ENCODE peak calls at places on chromosomes 12 and 14, in nine cellular contexts. One of them, this sample, is unnamed.

GRCh38 chr12:6089041-6089823 is 35.2 kb downstream of the VWF start:
- DNase-seq in stimulated activated naive CD4-positive, alpha-beta T cell: no peak
- DNase-seq in AG09309: no peak
- DNase-seq in GM04503: no peak
- DNase-seq in type B pancreatic cell: no peak
- DNase-seq in T-helper 1 cell: no peak
- DNase-seq in activated CD4-positive, alpha-beta T cell treated with anti-CD3 and anti-CD28 coated beads for 36 hours: no peak
- DNase-seq in activated T-cell treated with anti-CD3 and anti-CD28 coated beads for 24 hours: no peak
- DNase-seq in AG09319: no peak
- DNase-seq in this sample: no peak

GRCh38 chr12:34396006-34396860 is 373.9 kb downstream of the ALG10 start:
- DNase-seq in stimulated activated naive CD4-positive, alpha-beta T cell: no peak
- DNase-seq in AG09309: no peak
- DNase-seq in GM04503: no peak
- DNase-seq in type B pancreatic cell: peak; percentile 47
- DNase-seq in T-helper 1 cell: no peak
- DNase-seq in activated CD4-positive, alpha-beta T cell treated with anti-CD3 and anti-CD28 coated beads for 36 hours: peak; percentile 2
- DNase-seq in activated T-cell treated with anti-CD3 and anti-CD28 coated beads for 24 hours: no peak
- DNase-seq in AG09319: no peak
- DNase-seq in this sample: no peak

GRCh38 chr12:19898009-19898408 is 458.7 kb downstream of the AEBP2 start:
- DNase-seq in stimulated activated naive CD4-positive, alpha-beta T cell: no peak
- DNase-seq in AG09309: no peak
- DNase-seq in GM04503: no peak
- DNase-seq in type B pancreatic cell: no peak
- DNase-seq in T-helper 1 cell: no peak
- DNase-seq in activated CD4-positive, alpha-beta T cell treated with anti-CD3 and anti-CD28 coated beads for 36 hours: no peak
- DNase-seq in activated T-cell treated with anti-CD3 and anti-CD28 coated beads for 24 hours: no peak
- DNase-seq in AG09319: no peak
- DNase-seq in this sample: no peak

GRCh38 chr14:105087963-105088811 is 23.0 kb upstream of the GPR132 start:
- DNase-seq in stimulated activated naive CD4-positive, alpha-beta T cell: no peak
- DNase-seq in AG09309: no peak
- DNase-seq in GM04503: no peak
- DNase-seq in type B pancreatic cell: no peak
- DNase-seq in T-helper 1 cell: no peak
- DNase-seq in activated CD4-positive, alpha-beta T cell treated with anti-CD3 and anti-CD28 coated beads for 36 hours: no peak
- DNase-seq in activated T-cell treated with anti-CD3 and anti-CD28 coated beads for 24 hours: no peak
- DNase-seq in AG09319: no peak
- DNase-seq in this sample: no peak

GRCh38 chr12:118189761-118190181 is 53.8 kb downstream of the PEBP1 start:
- DNase-seq in stimulated activated naive CD4-positive, alpha-beta T cell: no peak
- DNase-seq in AG09309: no peak
- DNase-seq in GM04503: no peak
- DNase-seq in type B pancreatic cell: no peak
- DNase-seq in T-helper 1 cell: no peak
- DNase-seq in activated CD4-positive, alpha-beta T cell treated with anti-CD3 and anti-CD28 coated beads for 36 hours: no peak
- DNase-seq in activated T-cell treated with anti-CD3 and anti-CD28 coated beads for 24 hours: no peak
- DNase-seq in AG09319: no peak
- DNase-seq in this sample: peak; percentile 66

GRCh38 chr12:122138616-122139015 is 35.4 kb downstream of the IL31 start:
- DNase-seq in stimulated activated naive CD4-positive, alpha-beta T cell: no peak
- DNase-seq in AG09309: no peak
- DNase-seq in GM04503: no peak
- DNase-seq in type B pancreatic cell: no peak
- DNase-seq in T-helper 1 cell: no peak
- DNase-seq in activated CD4-positive, alpha-beta T cell treated with anti-CD3 and anti-CD28 coated beads for 36 hours: no peak
- DNase-seq in activated T-cell treated with anti-CD3 and anti-CD28 coated beads for 24 hours: no peak
- DNase-seq in AG09319: no peak
- DNase-seq in this sample: no peak

GRCh38 chr12:5507536-5507935 is 75.6 kb downstream of the NTF3 start:
- DNase-seq in stimulated activated naive CD4-positive, alpha-beta T cell: no peak
- DNase-seq in AG09309: no peak
- DNase-seq in GM04503: no peak
- DNase-seq in type B pancreatic cell: no peak
- DNase-seq in T-helper 1 cell: no peak
- DNase-seq in activated CD4-positive, alpha-beta T cell treated with anti-CD3 and anti-CD28 coated beads for 36 hours: no peak
- DNase-seq in activated T-cell treated with anti-CD3 and anti-CD28 coated beads for 24 hours: no peak
- DNase-seq in AG09319: no peak
- DNase-seq in this sample: no peak

GRCh38 chr12:132218915-132219314 is 74.7 kb downstream of the NOC4L start:
- DNase-seq in stimulated activated naive CD4-positive, alpha-beta T cell: peak; percentile 38
- DNase-seq in AG09309: no peak
- DNase-seq in GM04503: no peak
- DNase-seq in type B pancreatic cell: no peak
- DNase-seq in T-helper 1 cell: no peak
- DNase-seq in activated CD4-positive, alpha-beta T cell treated with anti-CD3 and anti-CD28 coated beads for 36 hours: peak; percentile 59
- DNase-seq in activated T-cell treated with anti-CD3 and anti-CD28 coated beads for 24 hours: no peak
- DNase-seq in AG09319: no peak
- DNase-seq in this sample: no peak

GRCh38 chr14:105299654-105300541 is 903 bp downstream of the BRF1 start:
- DNase-seq in stimulated activated naive CD4-positive, alpha-beta T cell: no peak
- DNase-seq in AG09309: no peak
- DNase-seq in GM04503: no peak
- DNase-seq in type B pancreatic cell: no peak
- DNase-seq in T-helper 1 cell: peak; percentile 26
- DNase-seq in activated CD4-positive, alpha-beta T cell treated with anti-CD3 and anti-CD28 coated beads for 36 hours: peak; percentile 52
- DNase-seq in activated T-cell treated with anti-CD3 and anti-CD28 coated beads for 24 hours: no peak
- DNase-seq in AG09319: no peak
- DNase-seq in this sample: no peak

GRCh38 chr14:27242874-27243273 is 645.0 kb upstream of the NOVA1 start:
- DNase-seq in stimulated activated naive CD4-positive, alpha-beta T cell: no peak
- DNase-seq in AG09309: no peak
- DNase-seq in GM04503: no peak
- DNase-seq in type B pancreatic cell: no peak
- DNase-seq in T-helper 1 cell: no peak
- DNase-seq in activated CD4-positive, alpha-beta T cell treated with anti-CD3 and anti-CD28 coated beads for 36 hours: no peak
- DNase-seq in activated T-cell treated with anti-CD3 and anti-CD28 coated beads for 24 hours: no peak
- DNase-seq in AG09319: no peak
- DNase-seq in this sample: no peak

GRCh38 chr12:62113366-62114011 is 146.7 kb upstream of the USP15 start:
- DNase-seq in stimulated activated naive CD4-positive, alpha-beta T cell: no peak
- DNase-seq in AG09309: no peak
- DNase-seq in GM04503: no peak
- DNase-seq in type B pancreatic cell: no peak
- DNase-seq in T-helper 1 cell: no peak
- DNase-seq in activated CD4-positive, alpha-beta T cell treated with anti-CD3 and anti-CD28 coated beads for 36 hours: no peak
- DNase-seq in activated T-cell treated with anti-CD3 and anti-CD28 coated beads for 24 hours: no peak
- DNase-seq in AG09319: no peak
- DNase-seq in this sample: no peak

GRCh38 chr14:54762296-54762695 is 140.3 kb downstream of the GCH1 start:
- DNase-seq in stimulated activated naive CD4-positive, alpha-beta T cell: no peak
- DNase-seq in AG09309: no peak
- DNase-seq in GM04503: no peak
- DNase-seq in type B pancreatic cell: no peak
- DNase-seq in T-helper 1 cell: no peak
- DNase-seq in activated CD4-positive, alpha-beta T cell treated with anti-CD3 and anti-CD28 coated beads for 36 hours: no peak
- DNase-seq in activated T-cell treated with anti-CD3 and anti-CD28 coated beads for 24 hours: no peak
- DNase-seq in AG09319: no peak
- DNase-seq in this sample: no peak

GRCh38 chr14:105067140-105067968 is 2.1 kb upstream of the GPR132 start:
- DNase-seq in stimulated activated naive CD4-positive, alpha-beta T cell: peak; percentile 32
- DNase-seq in AG09309: no peak
- DNase-seq in GM04503: no peak
- DNase-seq in type B pancreatic cell: no peak
- DNase-seq in T-helper 1 cell: peak; percentile 71
- DNase-seq in activated CD4-positive, alpha-beta T cell treated with anti-CD3 and anti-CD28 coated beads for 36 hours: peak; percentile 85
- DNase-seq in activated T-cell treated with anti-CD3 and anti-CD28 coated beads for 24 hours: peak; percentile 66
- DNase-seq in AG09319: no peak
- DNase-seq in this sample: no peak

GRCh38 chr14:67766035-67766680 is 50.2 kb downstream of the ZFYVE26 start:
- DNase-seq in stimulated activated naive CD4-positive, alpha-beta T cell: no peak
- DNase-seq in AG09309: no peak
- DNase-seq in GM04503: no peak
- DNase-seq in type B pancreatic cell: no peak
- DNase-seq in T-helper 1 cell: no peak
- DNase-seq in activated CD4-positive, alpha-beta T cell treated with anti-CD3 and anti-CD28 coated beads for 36 hours: no peak
- DNase-seq in activated T-cell treated with anti-CD3 and anti-CD28 coated beads for 24 hours: no peak
- DNase-seq in AG09319: no peak
- DNase-seq in this sample: no peak

GRCh38 chr12:58833844-58834243 is 86.5 kb downstream of the LRIG3 start:
- DNase-seq in stimulated activated naive CD4-positive, alpha-beta T cell: no peak
- DNase-seq in AG09309: no peak
- DNase-seq in GM04503: no peak
- DNase-seq in type B pancreatic cell: no peak
- DNase-seq in T-helper 1 cell: no peak
- DNase-seq in activated CD4-positive, alpha-beta T cell treated with anti-CD3 and anti-CD28 coated beads for 36 hours: no peak
- DNase-seq in activated T-cell treated with anti-CD3 and anti-CD28 coated beads for 24 hours: no peak
- DNase-seq in AG09319: no peak
- DNase-seq in this sample: no peak

GRCh38 chr14:102020058-102020971 is 55.9 kb downstream of the DYNC1H1 start:
- DNase-seq in stimulated activated naive CD4-positive, alpha-beta T cell: peak; percentile 3
- DNase-seq in AG09309: peak; percentile 57
- DNase-seq in GM04503: peak; percentile 57
- DNase-seq in type B pancreatic cell: no peak
- DNase-seq in T-helper 1 cell: peak; percentile 81
- DNase-seq in activated CD4-positive, alpha-beta T cell treated with anti-CD3 and anti-CD28 coated beads for 36 hours: peak; percentile 79
- DNase-seq in activated T-cell treated with anti-CD3 and anti-CD28 coated beads for 24 hours: peak; percentile 34
- DNase-seq in AG09319: peak; percentile 38
- DNase-seq in this sample: peak; percentile 67

GRCh38 chr14:42508209-42508946 is 901.7 kb downstream of the LRFN5 start:
- DNase-seq in stimulated activated naive CD4-positive, alpha-beta T cell: no peak
- DNase-seq in AG09309: no peak
- DNase-seq in GM04503: no peak
- DNase-seq in type B pancreatic cell: no peak
- DNase-seq in T-helper 1 cell: no peak
- DNase-seq in activated CD4-positive, alpha-beta T cell treated with anti-CD3 and anti-CD28 coated beads for 36 hours: no peak
- DNase-seq in activated T-cell treated with anti-CD3 and anti-CD28 coated beads for 24 hours: no peak
- DNase-seq in AG09319: no peak
- DNase-seq in this sample: no peak

GRCh38 chr14:70821581-70821915 is 12.2 kb upstream of the MAP3K9 start:
- DNase-seq in stimulated activated naive CD4-positive, alpha-beta T cell: no peak
- DNase-seq in AG09309: no peak
- DNase-seq in GM04503: no peak
- DNase-seq in type B pancreatic cell: no peak
- DNase-seq in T-helper 1 cell: no peak
- DNase-seq in activated CD4-positive, alpha-beta T cell treated with anti-CD3 and anti-CD28 coated beads for 36 hours: no peak
- DNase-seq in activated T-cell treated with anti-CD3 and anti-CD28 coated beads for 24 hours: no peak
- DNase-seq in AG09319: no peak
- DNase-seq in this sample: no peak

GRCh38 chr12:130633771-130634170 is 82.3 kb downstream of the RIMBP2 start:
- DNase-seq in stimulated activated naive CD4-positive, alpha-beta T cell: no peak
- DNase-seq in AG09309: no peak
- DNase-seq in GM04503: no peak
- DNase-seq in type B pancreatic cell: no peak
- DNase-seq in T-helper 1 cell: no peak
- DNase-seq in activated CD4-positive, alpha-beta T cell treated with anti-CD3 and anti-CD28 coated beads for 36 hours: no peak
- DNase-seq in activated T-cell treated with anti-CD3 and anti-CD28 coated beads for 24 hours: no peak
- DNase-seq in AG09319: no peak
- DNase-seq in this sample: no peak

GRCh38 chr14:65972346-65972745 is 513.8 kb upstream of the CCDC196 start:
- DNase-seq in stimulated activated naive CD4-positive, alpha-beta T cell: no peak
- DNase-seq in AG09309: no peak
- DNase-seq in GM04503: no peak
- DNase-seq in type B pancreatic cell: no peak
- DNase-seq in T-helper 1 cell: no peak
- DNase-seq in activated CD4-positive, alpha-beta T cell treated with anti-CD3 and anti-CD28 coated beads for 36 hours: no peak
- DNase-seq in activated T-cell treated with anti-CD3 and anti-CD28 coated beads for 24 hours: no peak
- DNase-seq in AG09319: no peak
- DNase-seq in this sample: no peak

GRCh38 chr14:26290007-26290530 is 307.8 kb downstream of the NOVA1 start:
- DNase-seq in stimulated activated naive CD4-positive, alpha-beta T cell: no peak
- DNase-seq in AG09309: no peak
- DNase-seq in GM04503: peak; percentile 65
- DNase-seq in type B pancreatic cell: no peak
- DNase-seq in T-helper 1 cell: no peak
- DNase-seq in activated CD4-positive, alpha-beta T cell treated with anti-CD3 and anti-CD28 coated beads for 36 hours: no peak
- DNase-seq in activated T-cell treated with anti-CD3 and anti-CD28 coated beads for 24 hours: no peak
- DNase-seq in AG09319: peak; percentile 23
- DNase-seq in this sample: no peak

GRCh38 chr12:131066207-131066885 is 112.6 kb downstream of the ADGRD1 start:
- DNase-seq in stimulated activated naive CD4-positive, alpha-beta T cell: no peak
- DNase-seq in AG09309: no peak
- DNase-seq in GM04503: no peak
- DNase-seq in type B pancreatic cell: peak; percentile 65
- DNase-seq in T-helper 1 cell: no peak
- DNase-seq in activated CD4-positive, alpha-beta T cell treated with anti-CD3 and anti-CD28 coated beads for 36 hours: no peak
- DNase-seq in activated T-cell treated with anti-CD3 and anti-CD28 coated beads for 24 hours: no peak
- DNase-seq in AG09319: no peak
- DNase-seq in this sample: no peak

GRCh38 chr12:48956279-48957140 is 777 bp downstream of the ARF3 start:
- DNase-seq in stimulated activated naive CD4-positive, alpha-beta T cell: peak; percentile 18
- DNase-seq in AG09309: peak; percentile 84
- DNase-seq in GM04503: peak; percentile 86
- DNase-seq in type B pancreatic cell: peak; percentile 79
- DNase-seq in T-helper 1 cell: no peak
- DNase-seq in activated CD4-positive, alpha-beta T cell treated with anti-CD3 and anti-CD28 coated beads for 36 hours: peak; percentile 58
- DNase-seq in activated T-cell treated with anti-CD3 and anti-CD28 coated beads for 24 hours: no peak
- DNase-seq in AG09319: peak; percentile 87
- DNase-seq in this sample: peak; percentile 89

GRCh38 chr12:16545836-16546235 is 60.1 kb downstream of the LMO3 start:
- DNase-seq in stimulated activated naive CD4-positive, alpha-beta T cell: no peak
- DNase-seq in AG09309: no peak
- DNase-seq in GM04503: no peak
- DNase-seq in type B pancreatic cell: no peak
- DNase-seq in T-helper 1 cell: no peak
- DNase-seq in activated CD4-positive, alpha-beta T cell treated with anti-CD3 and anti-CD28 coated beads for 36 hours: no peak
- DNase-seq in activated T-cell treated with anti-CD3 and anti-CD28 coated beads for 24 hours: no peak
- DNase-seq in AG09319: no peak
- DNase-seq in this sample: no peak

GRCh38 chr14:75492832-75493579 is 29.3 kb upstream of the BATF start:
- DNase-seq in stimulated activated naive CD4-positive, alpha-beta T cell: no peak
- DNase-seq in AG09309: no peak
- DNase-seq in GM04503: no peak
- DNase-seq in type B pancreatic cell: no peak
- DNase-seq in T-helper 1 cell: no peak
- DNase-seq in activated CD4-positive, alpha-beta T cell treated with anti-CD3 and anti-CD28 coated beads for 36 hours: peak; percentile 35
- DNase-seq in activated T-cell treated with anti-CD3 and anti-CD28 coated beads for 24 hours: no peak
- DNase-seq in AG09319: no peak
- DNase-seq in this sample: no peak

GRCh38 chr12:1670815-1671268 is 20.0 kb upstream of the ADIPOR2 start:
- DNase-seq in stimulated activated naive CD4-positive, alpha-beta T cell: no peak
- DNase-seq in AG09309: no peak
- DNase-seq in GM04503: no peak
- DNase-seq in type B pancreatic cell: no peak
- DNase-seq in T-helper 1 cell: no peak
- DNase-seq in activated CD4-positive, alpha-beta T cell treated with anti-CD3 and anti-CD28 coated beads for 36 hours: no peak
- DNase-seq in activated T-cell treated with anti-CD3 and anti-CD28 coated beads for 24 hours: no peak
- DNase-seq in AG09319: no peak
- DNase-seq in this sample: no peak

GRCh38 chr14:103618999-103619398 is 10.0 kb upstream of the KLC1 start:
- DNase-seq in stimulated activated naive CD4-positive, alpha-beta T cell: no peak
- DNase-seq in AG09309: no peak
- DNase-seq in GM04503: no peak
- DNase-seq in type B pancreatic cell: no peak
- DNase-seq in T-helper 1 cell: no peak
- DNase-seq in activated CD4-positive, alpha-beta T cell treated with anti-CD3 and anti-CD28 coated beads for 36 hours: no peak
- DNase-seq in activated T-cell treated with anti-CD3 and anti-CD28 coated beads for 24 hours: no peak
- DNase-seq in AG09319: no peak
- DNase-seq in this sample: no peak

GRCh38 chr14:91383439-91383838 is 34.2 kb downstream of the CCDC88C start:
- DNase-seq in stimulated activated naive CD4-positive, alpha-beta T cell: no peak
- DNase-seq in AG09309: no peak
- DNase-seq in GM04503: no peak
- DNase-seq in type B pancreatic cell: no peak
- DNase-seq in T-helper 1 cell: no peak
- DNase-seq in activated CD4-positive, alpha-beta T cell treated with anti-CD3 and anti-CD28 coated beads for 36 hours: no peak
- DNase-seq in activated T-cell treated with anti-CD3 and anti-CD28 coated beads for 24 hours: no peak
- DNase-seq in AG09319: no peak
- DNase-seq in this sample: no peak

GRCh38 chr14:105184461-105184860 is 3.3 kb upstream of the NUDT14 start:
- DNase-seq in stimulated activated naive CD4-positive, alpha-beta T cell: no peak
- DNase-seq in AG09309: no peak
- DNase-seq in GM04503: no peak
- DNase-seq in type B pancreatic cell: no peak
- DNase-seq in T-helper 1 cell: no peak
- DNase-seq in activated CD4-positive, alpha-beta T cell treated with anti-CD3 and anti-CD28 coated beads for 36 hours: no peak
- DNase-seq in activated T-cell treated with anti-CD3 and anti-CD28 coated beads for 24 hours: no peak
- DNase-seq in AG09319: no peak
- DNase-seq in this sample: no peak

GRCh38 chr12:54593135-54593534 is 4.7 kb upstream of the PPP1R1A start:
- DNase-seq in stimulated activated naive CD4-positive, alpha-beta T cell: no peak
- DNase-seq in AG09309: no peak
- DNase-seq in GM04503: no peak
- DNase-seq in type B pancreatic cell: no peak
- DNase-seq in T-helper 1 cell: no peak
- DNase-seq in activated CD4-positive, alpha-beta T cell treated with anti-CD3 and anti-CD28 coated beads for 36 hours: no peak
- DNase-seq in activated T-cell treated with anti-CD3 and anti-CD28 coated beads for 24 hours: no peak
- DNase-seq in AG09319: no peak
- DNase-seq in this sample: no peak

GRCh38 chr14:87434680-87435079 is 558.3 kb downstream of the GALC start:
- DNase-seq in stimulated activated naive CD4-positive, alpha-beta T cell: no peak
- DNase-seq in AG09309: no peak
- DNase-seq in GM04503: no peak
- DNase-seq in type B pancreatic cell: no peak
- DNase-seq in T-helper 1 cell: no peak
- DNase-seq in activated CD4-positive, alpha-beta T cell treated with anti-CD3 and anti-CD28 coated beads for 36 hours: no peak
- DNase-seq in activated T-cell treated with anti-CD3 and anti-CD28 coated beads for 24 hours: no peak
- DNase-seq in AG09319: no peak
- DNase-seq in this sample: no peak

This sample was measured in AG04450.